ENCODE peak calls at places on chromosomes 11 and 22, in four cellular contexts. Q is nucleus accumbens, Z is Daoy, W is T-cell. M is an unnamed sample.

GRCh38 chr11:132718711-132719641 is 813.3 kb downstream of the OPCML start:
- DNase-seq in W (peak), Z (peak), Q (no peak), M (no peak)

GRCh38 chr11:133955091-133955846 is 1.5 kb downstream of the IGSF9B start:
- DNase-seq in Z (peak), Q (peak), W (no peak), M (peak)

GRCh38 chr11:492416-493226 is 14.4 kb downstream of the RNH1 start:
- DNase-seq in Z (no peak), Q (no peak), W (no peak), M (no peak)

GRCh38 chr22:35407352-35407751 is 7.4 kb downstream of the MCM5 start:
- DNase-seq in Z (no peak), W (no peak), Q (no peak), M (no peak)

GRCh38 chr11:62791501-62792192 is at the start of gene TMEM223:
- DNase-seq in Q (peak), W (peak), Z (peak), M (peak)

GRCh38 chr11:65571940-65572339 is 398 bp upstream of the FAM89B start:
- DNase-seq in W (no peak), Q (no peak), Z (peak), M (no peak)

GRCh38 chr22:41524809-41525449 is 19.3 kb downstream of the POLR3H start:
- DNase-seq in W (peak), Z (no peak), Q (peak), M (peak)

GRCh38 chr11:117860139-117860538 is 16.3 kb downstream of the FXYD6 start:
- DNase-seq in W (no peak), Z (no peak), Q (no peak), M (no peak)

GRCh38 chr11:16291729-16292128 is 64.6 kb downstream of the SOX6 start:
- DNase-seq in Q (no peak), Z (no peak), W (no peak), M (no peak)

GRCh38 chr11:9606799-9607510 is 33.5 kb downstream of the WEE1 start:
- DNase-seq in Q (no peak), Z (no peak), W (no peak), M (no peak)

GRCh38 chr11:504053-504993 is 2.7 kb downstream of the RNH1 start:
- DNase-seq in Z (no peak), W (no peak), Q (no peak), M (no peak)

GRCh38 chr11:69691449-69691848 is 12.4 kb downstream of the FGF19 start:
- DNase-seq in Z (no peak), W (no peak), Q (no peak), M (no peak)

GRCh38 chr11:34610324-34611041 is 10.4 kb upstream of the EHF start:
- DNase-seq in W (no peak), Q (no peak), Z (no peak), M (no peak)

GRCh38 chr22:32745251-32745995 is 56.1 kb upstream of the TIMP3 start:
- DNase-seq in Q (no peak), W (no peak), Z (peak), M (no peak)

GRCh38 chr11:76670475-76671235 is at the start of gene LRRC32:
- DNase-seq in W (no peak), Z (no peak), Q (no peak), M (no peak)

GRCh38 chr11:14974723-14975587 is 2.8 kb upstream of the CALCA start:
- DNase-seq in Z (peak), W (peak), Q (peak), M (peak)

GRCh38 chr22:41915035-41915782 is at the start of gene SHISA8:
- DNase-seq in W (peak), Q (peak), Z (no peak), M (peak)

GRCh38 chr22:41596776-41597634 is 7.4 kb upstream of the PMM1 start:
- DNase-seq in Q (peak), Z (peak), W (no peak), M (peak)

GRCh38 chr11:84969103-84969502 is 658.0 kb downstream of the DLG2 start:
- DNase-seq in W (no peak), Q (no peak), Z (no peak), M (no peak)

GRCh38 chr22:17938484-17938924 is 85.9 kb downstream of the MICAL3 start:
- DNase-seq in Q (no peak), W (no peak), Z (no peak), M (no peak)

GRCh38 chr22:44203203-44203602 is 22.5 kb downstream of the PARVG start:
- DNase-seq in W (no peak), Q (no peak), Z (no peak), M (no peak)

GRCh38 chr11:34466802-34467488 is 28.2 kb downstream of the CAT start:
- DNase-seq in W (no peak), Z (no peak), Q (no peak), M (no peak)

GRCh38 chr11:126310229-126310991 is 6.5 kb downstream of the DCPS start:
- DNase-seq in Q (peak), W (no peak), Z (peak), M (no peak)

GRCh38 chr22:24494535-24495364 is at the start of gene UPB1:
- DNase-seq in Z (no peak), W (no peak), Q (no peak), M (no peak)

GRCh38 chr11:119567667-119568582 is 145.0 kb upstream of the THY1 start:
- DNase-seq in W (no peak), Q (peak), Z (peak), M (no peak)

GRCh38 chr11:33329705-33330329 is 72.6 kb downstream of the HIPK3 start:
- DNase-seq in Z (peak), Q (peak), W (no peak), M (peak)

GRCh38 chr22:36279219-36279666 is 26.3 kb downstream of the APOL1 start:
- DNase-seq in Q (no peak), Z (no peak), W (no peak), M (no peak)

GRCh38 chr11:12066799-12067508 is 43.4 kb upstream of the MICAL2 start:
- DNase-seq in Q (no peak), W (no peak), Z (peak), M (no peak)

M was measured in T-helper 2 cell.